ENCODE peak calls at places on chromosome 9, in seven cellular contexts. O is GM12878, K is GM12891, Z is H1, R is HepG2, V is SK-N-SH, H is K562. L is an unnamed sample.

GRCh38 chr9:85163415-85163814 is 493.9 kb downstream of the NTRK2 start:
- DNase-seq in K (no peak), H (no peak), R (no peak), O (no peak), Z (no peak), V (no peak), L (no peak)

GRCh38 chr9:91179237-91180138 is 182.2 kb downstream of the AUH start:
- DNase-seq in R (no peak), Z (no peak), H (no peak), O (no peak), V (no peak), K (no peak), L (no peak)

GRCh38 chr9:35516481-35516880 is 26.6 kb downstream of the RUSC2 start:
- DNase-seq in V (no peak), R (no peak), H (no peak), O (no peak), K (no peak), Z (no peak), L (no peak)

GRCh38 chr9:16429671-16430070 is 440.8 kb downstream of the BNC2 start:
- DNase-seq in R (no peak), K (no peak), Z (no peak), V (no peak), O (no peak), H (no peak), L (no peak)

GRCh38 chr9:98806394-98807069 is 938 bp upstream of the GALNT12 start:
- DNase-seq in O (no peak), Z (no peak), R (no peak), H (no peak), K (no peak), V (no peak), L (no peak)

GRCh38 chr9:90868555-90868954 is 66.9 kb downstream of the SYK start:
- DNase-seq in O (no peak), V (no peak), H (no peak), K (no peak), R (no peak), Z (no peak), L (no peak)

GRCh38 chr9:88936668-88937067 is 54.6 kb upstream of the S1PR3 start:
- DNase-seq in V (no peak), O (no peak), R (no peak), K (no peak), Z (no peak), H (no peak), L (no peak)

GRCh38 chr9:21078702-21079101 is 960 bp upstream of the IFNB1 start:
- DNase-seq in K (no peak), R (no peak), O (no peak), Z (no peak), H (no peak), V (no peak), L (no peak)

GRCh38 chr9:132169672-132170392 is 8.0 kb downstream of the NTNG2 start:
- DNase-seq in R (peak; percentile 26), Z (no peak), H (peak; percentile 85), K (peak; percentile 76), V (peak; percentile 80), O (no peak), L (peak; percentile 63)

GRCh38 chr9:32128546-32128945 is 255.9 kb upstream of the ACO1 start:
- DNase-seq in Z (no peak), R (no peak), H (no peak), V (no peak), K (no peak), O (no peak), L (no peak)

GRCh38 chr9:134547161-134548100 is 94.2 kb upstream of the COL5A1 start:
- DNase-seq in R (no peak), O (no peak), H (no peak), V (no peak), Z (no peak), K (no peak), L (peak; percentile 13)

GRCh38 chr9:96719538-96720315 is 58.2 kb downstream of the ZNF510 start:
- DNase-seq in V (peak; percentile 15), K (no peak), R (no peak), H (no peak), Z (no peak), O (no peak), L (no peak)

GRCh38 chr9:126151671-126152050 is 175.0 kb upstream of the MVB12B start:
- DNase-seq in H (no peak), V (peak; percentile 41), Z (no peak), R (no peak), O (no peak), K (no peak), L (no peak)

GRCh38 chr9:135523521-135524129 is 2.4 kb downstream of the LCN1 start:
- DNase-seq in O (no peak), H (no peak), K (no peak), Z (no peak), V (no peak), R (no peak), L (no peak)

GRCh38 chr9:8382777-8383527 is 583.4 kb upstream of the DMAC1 start:
- DNase-seq in V (no peak), R (no peak), H (no peak), Z (no peak), K (no peak), O (no peak), L (no peak)

GRCh38 chr9:14271078-14271673 is 42.8 kb downstream of the NFIB start:
- DNase-seq in V (peak; percentile 59), H (no peak), Z (no peak), O (no peak), K (no peak), R (peak; percentile 64), L (no peak)

GRCh38 chr9:117643288-117643654 is 60.9 kb upstream of the TLR4 start:
- DNase-seq in R (no peak), O (no peak), K (no peak), Z (no peak), V (no peak), H (no peak), L (no peak)

GRCh38 chr9:135201711-135202110 is 114.2 kb downstream of the OLFM1 start:
- DNase-seq in K (no peak), V (no peak), O (no peak), R (no peak), H (no peak), Z (no peak), L (no peak)

GRCh38 chr9:131524578-131525315 is 6.3 kb downstream of the UCK1 start:
- DNase-seq in R (no peak), V (no peak), Z (no peak), H (no peak), K (no peak), O (no peak), L (no peak)

GRCh38 chr9:117092582-117092981 is 322.3 kb downstream of the ASTN2 start:
- DNase-seq in H (no peak), K (no peak), O (no peak), R (no peak), V (no peak), Z (no peak), L (no peak)

GRCh38 chr9:3733039-3733408 is 207.2 kb upstream of the RFX3 start:
- DNase-seq in R (no peak), O (peak; percentile 9), K (no peak), V (peak; percentile 7), H (no peak), Z (no peak), L (no peak)

GRCh38 chr9:79572032-79572890 is 496 bp downstream of the TLE4 start:
- DNase-seq in O (no peak), H (peak; percentile 16), R (no peak), Z (no peak), K (peak; percentile 11), V (peak; percentile 62), L (peak; percentile 20)

GRCh38 chr9:92714787-92715487 is 45.0 kb upstream of the IPPK start:
- DNase-seq in O (no peak), R (no peak), K (no peak), Z (no peak), H (no peak), V (no peak), L (no peak)

GRCh38 chr9:127586096-127586495 is 26.0 kb upstream of the STXBP1 start:
- DNase-seq in Z (no peak), R (no peak), V (no peak), K (no peak), O (no peak), H (no peak), L (no peak)

GRCh38 chr9:127587966-127588365 is 24.1 kb upstream of the STXBP1 start:
- DNase-seq in O (no peak), Z (no peak), H (no peak), K (no peak), R (no peak), V (no peak), L (no peak)

GRCh38 chr9:127583605-127584053 is 28.4 kb upstream of the STXBP1 start:
- DNase-seq in O (no peak), V (no peak), K (no peak), Z (no peak), R (no peak), H (no peak), L (no peak)

GRCh38 chr9:127586537-127586936 is 25.5 kb upstream of the STXBP1 start:
- DNase-seq in V (peak; percentile 87), O (no peak), K (peak; percentile 61), Z (no peak), R (peak; percentile 75), H (peak; percentile 64), L (peak; percentile 47)

GRCh38 chr9:127585161-127585750 is 26.8 kb upstream of the STXBP1 start:
- DNase-seq in Z (no peak), V (no peak), H (no peak), R (no peak), O (no peak), K (no peak), L (no peak)
- TF ChIP-seq TAF1 in Z (no peak), V (no peak), H (no peak), R (no peak), O (no peak), K (no peak), L (no peak)

GRCh38 chr9:113446323-113446740 is 17.2 kb upstream of the RGS3 start:
- DNase-seq in O (peak; percentile 25), V (peak; percentile 72), Z (no peak), H (peak; percentile 38), R (peak; percentile 47), K (peak; percentile 39), L (no peak)
- TF ChIP-seq TAF1 in O (no peak), V (no peak), Z (no peak), H (no peak), R (no peak), K (no peak), L (no peak)

DNA sequence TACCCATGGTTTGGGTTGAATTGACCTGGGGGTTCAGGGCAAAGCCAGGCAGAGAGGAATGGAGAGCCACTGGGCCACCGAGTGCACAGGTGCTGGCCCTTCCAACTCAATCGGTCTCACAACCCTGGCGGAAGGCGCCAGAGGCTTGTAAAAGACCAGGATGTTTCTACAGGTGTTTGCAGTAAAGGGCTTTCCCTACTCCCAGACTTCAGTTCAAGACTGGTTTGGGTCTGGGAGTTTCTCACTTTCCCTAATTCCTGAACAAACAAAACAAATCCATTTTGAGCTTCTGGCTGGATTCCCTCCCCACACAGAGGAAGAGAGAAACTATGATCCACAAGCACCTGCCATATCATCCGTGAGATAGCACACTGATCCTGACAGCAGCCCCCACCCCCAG is 125.2 kb upstream of the KLF4 start:
- DNase-seq in Z (no peak), R (no peak), H (no peak), K (no peak), V (no peak), O (no peak), L (no peak)
- TF ChIP-seq TAF1 in Z (no peak), R (no peak), H (no peak), K (no peak), V (no peak), O (no peak), L (no peak)

DNA sequence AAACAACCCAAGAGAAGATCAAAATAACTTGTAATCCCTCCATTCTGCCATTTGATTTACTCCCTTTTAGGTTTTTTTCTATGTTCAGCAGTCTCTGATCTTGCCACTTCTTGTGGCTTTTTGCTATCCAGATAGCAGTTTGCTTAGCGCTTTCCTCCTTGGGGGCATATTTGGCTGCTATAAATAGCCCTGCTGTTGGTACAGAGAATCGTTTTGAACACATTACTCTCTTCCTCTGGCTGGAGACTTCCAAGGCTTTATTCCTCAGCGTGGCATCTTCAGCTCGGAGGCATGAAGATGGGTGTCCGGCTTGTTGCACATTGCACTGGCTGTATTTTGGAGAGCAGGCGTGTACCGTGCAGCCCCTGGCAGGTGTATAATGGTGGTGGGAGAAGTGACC is 38.6 kb downstream of the HMCN2 start:
- DNase-seq in O (no peak), H (no peak), V (no peak), R (no peak), Z (no peak), K (no peak), L (no peak)
- TF ChIP-seq TAF1 in O (no peak), H (no peak), V (no peak), R (no peak), Z (no peak), K (no peak), L (no peak)